ENCODE peak calls at places on chromosomes 4 and X, in six cellular contexts. D is left cardiac atrium; P is iris pigment epithelial cell; A is effector memory CD8-positive, alpha-beta T cell; H is amniotic stem cell; W is foreskin keratinocyte. I is an unnamed sample.

GRCh38 chr4:10079256-10079655 is 37.3 kb downstream of the WDR1 start:
- DNase-seq in D (no peak), A (no peak), W (no peak), P (no peak), H (no peak), I (no peak)

GRCh38 chr4:74447636-74448233 is 2.8 kb downstream of the AREG start:
- DNase-seq in H (no peak), P (no peak), W (peak; percentile 46), D (no peak), A (no peak), I (no peak)

GRCh38 chr4:169492436-169493163 is 119.8 kb downstream of the NEK1 start:
- DNase-seq in D (no peak), A (no peak), W (peak; percentile 25), H (no peak), P (peak; percentile 43), I (peak; percentile 16)

GRCh38 chr4:95603393-95603792 is 54.6 kb upstream of the UNC5C start:
- DNase-seq in A (no peak), W (no peak), P (no peak), H (no peak), D (no peak), I (no peak)

GRCh38 chr4:2927016-2927695 is 36.0 kb downstream of the NOP14 start:
- DNase-seq in A (no peak), H (no peak), W (no peak), D (no peak), P (no peak), I (no peak)

GRCh38 chrX:134622813-134623185 is 35.5 kb downstream of the PLAC1 start:
- DNase-seq in A (no peak), H (no peak), W (peak; percentile 77), P (peak; percentile 37), D (no peak), I (no peak)

GRCh38 chr4:145130788-145131398 is 32.8 kb downstream of the ABCE1 start:
- DNase-seq in P (peak; percentile 91), W (peak; percentile 52), D (no peak), A (no peak), H (peak; percentile 27), I (no peak)

GRCh38 chr4:40662962-40663604 is 33.4 kb upstream of the RBM47 start:
- DNase-seq in A (no peak), H (peak; percentile 64), P (peak; percentile 85), W (peak; percentile 81), D (no peak), I (no peak)

GRCh38 chr4:140740422-140740821 is 15.8 kb downstream of the TBC1D9 start:
- DNase-seq in W (no peak), P (no peak), A (no peak), D (no peak), H (no peak), I (no peak)

GRCh38 chr4:141768954-141769353 is 132.6 kb downstream of the IL15 start:
- DNase-seq in P (peak; percentile 79), D (no peak), A (no peak), W (peak; percentile 31), H (peak; percentile 36), I (peak; percentile 20)

GRCh38 chrX:82813671-82814078 is 694.4 kb upstream of the POU3F4 start:
- DNase-seq in D (no peak), W (peak; percentile 89), H (no peak), P (peak; percentile 94), A (no peak), I (no peak)

GRCh38 chr4:87835192-87835591 is 2.4 kb downstream of the MEPE start:
- DNase-seq in W (no peak), D (no peak), H (no peak), A (no peak), P (no peak), I (no peak)

GRCh38 chr4:3211866-3212265 is 37.1 kb upstream of the MSANTD1 start:
- DNase-seq in A (no peak), P (no peak), D (no peak), W (no peak), H (no peak), I (no peak)

GRCh38 chr4:38904090-38904666 is 36.6 kb downstream of the FAM114A1 start:
- DNase-seq in W (no peak), D (no peak), A (no peak), H (no peak), P (no peak), I (no peak)

GRCh38 chr4:84681488-84682274 is 98.8 kb downstream of the CDS1 start:
- DNase-seq in A (no peak), W (peak; percentile 65), H (peak; percentile 49), D (no peak), P (peak; percentile 87), I (no peak)

GRCh38 chr4:1194028-1194900 is 21.9 kb upstream of the SPON2 start:
- DNase-seq in W (no peak), A (no peak), H (no peak), D (peak; percentile 86), P (peak; percentile 59), I (no peak)

I was measured in SK-N-MC.